ENCODE peak calls at places on chromosomes 4 and X, in nine cellular contexts. B is NCI-H1417; W is activated CD4-positive, alpha-beta T cell treated with anti-CD3 and anti-CD28 coated beads, Interleukin-2, amount 10 ng/mL, durations not matched to agents 24 days and 14 days; A is A172; J is stimulated activated CD8-positive, alpha-beta memory T cell treated with anti-CD3 and anti-CD28 coated beads, Interleukin-4, amount 100 ng/mL, for 24 hours; D is RCC 7860; C is GM18507; N is NCI-H460; Z is ovary. P is an unnamed sample.

GRCh38 chr4:185236155-185236503 is 26.7 kb downstream of the SNX25 start:
- DNase-seq in Z (no peak), D (no peak), N (no peak), B (no peak), W (no peak), J (no peak), A (no peak), C (no peak), P (no peak)

GRCh38 chrX:68196939-68197791 is 236.1 kb downstream of the OPHN1 start:
- DNase-seq in D (peak; percentile 40), Z (no peak), J (peak; percentile 4), B (peak; percentile 26), N (peak; percentile 53), W (peak; percentile 68), A (peak; percentile 45), C (peak; percentile 2), P (peak; percentile 14)

GRCh38 chrX:154020500-154021115 is 906 bp upstream of the IRAK1 start:
- DNase-seq in C (no peak), J (no peak), D (no peak), W (no peak), Z (no peak), B (no peak), N (no peak), A (peak; percentile 13), P (no peak)

GRCh38 chr4:14375816-14376215 is 626.5 kb upstream of the CPEB2 start:
- DNase-seq in J (no peak), N (no peak), Z (no peak), D (no peak), W (no peak), A (peak; percentile 23), B (no peak), C (no peak), P (no peak)

GRCh38 chr4:89307446-89308160 is at the start of gene GPRIN3:
- DNase-seq in C (no peak), J (peak; percentile 45), D (no peak), W (peak; percentile 90), A (peak; percentile 4), N (no peak), B (peak; percentile 37), Z (peak; percentile 76), P (peak; percentile 50)

GRCh38 chrX:69305333-69306062 is 140.2 kb upstream of the PJA1 start:
- DNase-seq in W (no peak), N (no peak), D (no peak), A (no peak), Z (no peak), J (no peak), C (no peak), B (no peak), P (no peak)

GRCh38 chrX:136130931-136131843 is 16.1 kb upstream of the FHL1 start:
- DNase-seq in Z (no peak), A (peak; percentile 76), J (no peak), W (peak; percentile 60), B (no peak), C (no peak), D (peak; percentile 90), N (peak; percentile 15), P (no peak)

GRCh38 chr4:74738756-74739155 is 55.6 kb downstream of the BTC start:
- DNase-seq in Z (no peak), J (no peak), C (no peak), A (no peak), D (no peak), B (no peak), N (peak; percentile 12), W (no peak), P (no peak)

GRCh38 chrX:1205681-1206611 is 6.5 kb downstream of the CRLF2 start:
- DNase-seq in B (no peak), Z (no peak), N (peak; percentile 92), A (peak; percentile 94), C (no peak), D (no peak), J (no peak), W (peak; percentile 82), P (no peak)

GRCh38 chrX:57516491-57516890 is 75.3 kb upstream of the ZXDB start:
- DNase-seq in N (no peak), W (no peak), Z (no peak), B (no peak), D (no peak), A (no peak), C (no peak), J (no peak), P (no peak)

GRCh38 chrX:110454336-110454735 is 95.7 kb downstream of the RTL9 start:
- DNase-seq in Z (no peak), B (no peak), W (no peak), N (no peak), D (no peak), J (no peak), A (no peak), C (no peak), P (no peak)

GRCh38 chr4:30821891-30822612 is 101.9 kb downstream of the PCDH7 start:
- DNase-seq in C (no peak), Z (no peak), B (no peak), W (no peak), A (peak; percentile 88), D (peak; percentile 10), N (peak; percentile 4), J (no peak), P (peak; percentile 48)

GRCh38 chr4:123463869-123464268 is 67.3 kb downstream of the SPRY1 start:
- DNase-seq in A (no peak), W (no peak), B (no peak), C (no peak), Z (no peak), N (no peak), J (no peak), D (no peak), P (no peak)

GRCh38 chr4:126957555-126958440 is 675.0 kb upstream of the INTU start:
- DNase-seq in J (no peak), N (no peak), A (no peak), W (no peak), D (no peak), C (no peak), B (no peak), Z (no peak), P (no peak)

GRCh38 chr4:102554482-102554881 is 53.3 kb downstream of the NFKB1 start:
- DNase-seq in N (no peak), D (peak; percentile 66), W (no peak), J (no peak), A (peak; percentile 66), Z (no peak), B (no peak), C (no peak), P (no peak)

P was measured in BE2C.